ENCODE peak calls at places on chromosomes 7 and 10, in six cellular contexts. N is psoas muscle; X is aorta; S is A549; P is CD8-positive, alpha-beta T cell; M is Panc1. L is an unnamed sample.
A peak's percentile ranks its signal among the peaks of the same experiment; 100 is the strongest.

GRCh38 chr7:119842786-119843185 is 430.2 kb upstream of the KCND2 start:
- ATAC-seq in M (no peak), P (no peak), S (no peak), N (no peak), X (no peak), L (no peak)

GRCh38 chr7:138396251-138397070 is 63.6 kb upstream of the TRIM24 start:
- ATAC-seq in X (no peak), M (no peak), P (no peak), N (no peak), S (no peak), L (no peak)

GRCh38 chr7:37510043-37510634 is 61.5 kb upstream of the ELMO1 start:
- ATAC-seq in X (no peak), S (peak; percentile 73), M (no peak), N (no peak), P (peak; percentile 57), L (no peak)

GRCh38 chr7:128011079-128011670 is 20.1 kb downstream of the LRRC4 start:
- ATAC-seq in P (no peak), S (no peak), X (no peak), N (peak; percentile 89), M (no peak), L (no peak)

GRCh38 chr10:5668429-5668828 is 2.0 kb upstream of the ASB13 start:
- ATAC-seq in M (no peak), P (no peak), S (no peak), X (no peak), N (no peak), L (no peak)

GRCh38 chr10:10872035-10872673 is 145.5 kb upstream of the CELF2 start:
- ATAC-seq in X (peak; percentile 89), S (no peak), N (peak; percentile 65), M (no peak), P (no peak), L (peak; percentile 94)

GRCh38 chr10:112721080-112721698 is 228.9 kb upstream of the TCF7L2 start:
- ATAC-seq in N (peak; percentile 54), X (no peak), S (peak; percentile 72), P (no peak), M (no peak), L (no peak)

GRCh38 chr10:119759832-119760231 is 34.0 kb downstream of the INPP5F start:
- ATAC-seq in N (no peak), S (no peak), P (no peak), X (no peak), M (no peak), L (no peak)

GRCh38 chr10:53939654-53940053 is 861.4 kb downstream of the PCDH15 start:
- ATAC-seq in M (no peak), S (no peak), X (no peak), P (no peak), N (no peak), L (no peak)

GRCh38 chr7:41538810-41539724 is 163.8 kb downstream of the INHBA start:
- ATAC-seq in N (no peak), S (no peak), X (no peak), M (no peak), P (no peak), L (no peak)

GRCh38 chr7:106045592-106045991 is 66.5 kb downstream of the SYPL1 start:
- ATAC-seq in M (no peak), X (no peak), N (no peak), P (no peak), S (no peak), L (no peak)

GRCh38 chr7:150585199-150585598 is 18.0 kb downstream of the GIMAP4 start:
- ATAC-seq in M (no peak), P (no peak), X (no peak), S (no peak), N (no peak), L (no peak)

GRCh38 chr10:9147475-9147874 is 1093.0 kb downstream of the GATA3 start:
- ATAC-seq in P (no peak), S (no peak), X (no peak), M (no peak), N (no peak), L (no peak)
- H3K4me3 ChIP-seq in P (no peak overlapping the region), S (no peak overlapping the region), X (no peak overlapping the region), M (no peak overlapping the region), N (no peak overlapping the region), L (no peak overlapping the region)

DNA sequence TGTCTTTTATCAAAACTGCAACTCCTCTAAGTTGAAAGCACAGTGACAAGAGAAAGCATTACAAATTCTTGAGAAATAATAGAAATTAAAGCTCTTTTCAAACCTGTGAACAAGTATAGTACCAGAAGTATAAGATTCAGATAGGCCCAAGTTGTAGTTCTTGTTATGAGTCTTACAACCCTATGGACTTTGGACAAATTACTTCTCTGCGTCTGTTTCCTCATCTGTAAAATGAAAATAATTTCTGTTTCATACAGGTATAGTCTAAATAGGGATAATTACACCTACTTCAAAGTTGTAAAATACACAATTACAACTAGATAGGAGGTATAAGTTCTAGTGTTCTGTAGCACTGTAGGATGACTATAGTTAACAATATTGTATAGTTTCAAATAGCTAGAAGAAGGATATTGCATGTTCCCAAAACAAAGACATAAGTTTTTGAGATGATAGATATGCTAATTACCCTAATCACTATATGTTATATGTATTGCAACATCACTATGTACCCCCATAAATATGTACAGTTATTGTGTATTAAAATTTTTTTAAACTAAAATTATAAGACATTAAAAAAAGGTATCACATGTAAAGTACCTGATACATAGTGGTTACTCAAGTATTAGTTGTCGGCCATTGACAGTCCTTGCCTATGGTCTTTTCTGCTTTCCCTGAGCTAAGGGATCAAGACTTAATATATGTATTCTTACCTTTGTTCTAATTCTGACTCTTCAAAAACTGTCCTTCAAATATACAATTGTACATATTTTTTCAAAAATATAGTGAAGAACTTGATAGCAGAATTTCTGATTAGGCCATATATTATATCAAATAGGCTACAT is 1.8 kb upstream of the WASL start:
- ATAC-seq in X (no peak), S (no peak), N (no peak), P (no peak), M (no peak), L (no peak)
- H3K4me3 ChIP-seq in X (no peak overlapping the region), S (peak overlapping the region; percentile 97), N (peak overlapping the region; percentile 91), P (no peak overlapping the region), M (peak overlapping the region; percentile 76), L (no peak overlapping the region)

DNA sequence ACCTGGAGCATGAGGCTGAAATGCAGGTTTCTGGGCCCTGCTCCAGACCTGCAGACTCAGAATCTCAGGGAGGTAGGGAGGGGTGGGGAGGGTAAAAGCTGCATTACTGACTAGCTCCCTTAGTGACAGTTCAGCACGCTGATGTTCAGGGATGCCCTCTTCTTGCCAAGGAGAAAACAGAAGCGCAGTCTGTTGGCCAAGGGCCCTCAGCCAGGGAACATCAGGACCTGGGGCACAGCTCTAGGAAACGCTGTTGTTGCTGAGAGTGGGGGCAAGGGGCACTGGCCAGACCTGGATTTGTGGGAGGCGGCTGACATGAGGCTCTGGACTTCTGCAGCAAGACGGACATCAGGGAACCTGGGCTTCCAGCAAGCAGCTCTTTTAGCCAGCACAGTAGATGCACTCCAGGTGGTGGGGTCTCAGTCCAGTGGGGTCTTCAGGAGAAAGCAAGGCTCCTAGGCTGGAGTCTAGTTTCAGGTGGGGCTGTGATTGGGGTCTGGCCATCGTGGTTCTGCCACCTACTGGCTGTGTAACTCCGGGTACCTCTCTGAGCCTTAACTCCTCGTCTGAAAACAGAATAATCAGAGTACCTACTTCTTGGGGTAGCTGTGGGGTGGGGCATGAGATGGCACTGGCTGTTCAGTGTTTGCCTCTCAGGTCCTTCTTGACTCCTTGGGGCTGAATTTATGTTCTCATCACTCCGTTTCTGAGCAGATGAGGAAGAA is 72.9 kb upstream of the PRLHR start:
- ATAC-seq in S (peak; percentile 44), X (no peak), N (no peak), M (no peak), P (no peak), L (no peak)
- H3K4me3 ChIP-seq in S (no peak overlapping the region), X (no peak overlapping the region), N (no peak overlapping the region), M (no peak overlapping the region), P (no peak overlapping the region), L (no peak overlapping the region)

GRCh38 chr7:102916881-102917280 is 4.1 kb downstream of the LRRC17 start:
- ATAC-seq in M (no peak), X (no peak), N (no peak), P (no peak), S (no peak), L (no peak)
- H3K4me3 ChIP-seq in M (no peak overlapping the region), X (no peak overlapping the region), N (no peak overlapping the region), P (no peak overlapping the region), S (no peak overlapping the region), L (no peak overlapping the region)

DNA sequence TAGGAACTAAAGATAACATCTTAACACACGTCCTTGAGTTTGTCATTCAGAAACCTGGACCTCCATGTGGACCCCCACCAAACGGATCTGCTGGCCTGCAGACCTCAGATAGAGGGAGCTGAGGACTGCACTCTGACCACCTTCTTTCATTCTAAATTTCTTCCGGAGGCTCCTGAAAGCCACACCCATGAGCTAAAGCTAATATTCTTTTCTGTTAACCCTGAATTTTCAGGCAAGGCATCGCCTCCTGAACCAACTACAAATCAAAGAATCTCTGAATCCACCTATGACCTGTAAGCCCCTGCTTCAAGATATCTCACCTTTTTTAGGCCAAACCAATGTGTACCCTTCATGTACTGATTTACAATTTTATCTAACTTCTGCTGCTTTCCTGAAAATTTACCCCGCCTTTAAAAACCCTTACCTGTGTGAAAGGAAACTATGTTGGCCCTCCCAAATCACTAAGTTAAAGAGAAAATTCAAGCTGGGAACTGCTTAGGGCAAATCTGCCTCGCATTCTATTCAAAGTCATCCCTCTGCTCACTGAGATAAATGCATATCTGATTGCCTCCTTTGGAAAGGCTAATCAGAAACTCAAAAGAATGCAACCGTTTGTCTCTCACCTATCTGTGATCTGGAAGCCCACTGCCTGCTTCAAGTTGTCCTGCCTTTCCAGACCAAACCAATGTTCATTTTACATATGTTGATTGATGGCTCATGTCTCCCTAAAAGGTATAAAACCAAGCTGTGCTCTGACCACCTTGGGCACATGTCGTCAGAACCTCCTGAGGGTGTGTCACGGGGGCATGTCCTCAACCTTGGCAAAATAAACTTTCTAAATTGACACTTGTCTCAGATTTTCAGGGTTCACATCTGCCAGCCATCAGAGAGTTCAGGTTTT is 7.7 kb upstream of the MSMB start:
- ATAC-seq in X (no peak), M (no peak), P (no peak), S (no peak), N (no peak), L (no peak)
- H3K4me3 ChIP-seq in X (no peak overlapping the region), M (no peak overlapping the region), P (no peak overlapping the region), S (no peak overlapping the region), N (no peak overlapping the region), L (no peak overlapping the region)

GRCh38 chr10:43816351-43817321 is 168.0 kb upstream of the ZNF32 start:
- ATAC-seq in X (peak; percentile 47), S (no peak), M (no peak), P (peak; percentile 94), N (peak; percentile 67), L (peak; percentile 86)
- H3K4me3 ChIP-seq in X (no peak overlapping the region), S (no peak overlapping the region), M (no peak overlapping the region), P (no peak overlapping the region), N (no peak overlapping the region), L (no peak overlapping the region)

DNA sequence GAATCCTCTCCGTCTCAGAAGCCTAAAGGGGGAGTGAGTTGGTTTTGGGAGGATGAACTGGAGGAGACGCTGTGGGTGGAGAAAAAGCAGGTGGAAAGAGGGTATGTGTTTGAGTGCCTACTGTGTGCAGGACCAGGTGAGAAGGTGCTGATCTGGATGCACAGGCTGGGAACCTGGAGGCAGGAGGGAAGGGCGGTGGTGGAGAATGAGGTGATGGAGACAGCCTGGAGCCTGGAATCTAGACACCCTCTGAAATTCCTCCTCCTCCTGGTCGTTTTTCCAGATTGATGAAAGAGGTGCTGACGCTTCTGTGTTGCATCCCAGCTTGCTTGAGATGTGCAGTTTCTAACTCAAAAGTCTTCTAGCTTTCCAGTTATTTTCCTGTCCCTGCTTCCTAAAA is 67.4 kb downstream of the LRMDA start:
- ATAC-seq in N (no peak), P (no peak), M (no peak), X (no peak), S (no peak), L (no peak)
- H3K4me3 ChIP-seq in N (no peak overlapping the region), P (no peak overlapping the region), M (no peak overlapping the region), X (no peak overlapping the region), S (no peak overlapping the region), L (no peak overlapping the region)

L was measured in gastroesophageal sphincter.